ENCODE peak calls at places on chromosome 1, in five cellular contexts. W is HTR-8/SVneo; L is stimulated activated CD4-positive, alpha-beta T cell treated with anti-CD3 and anti-CD28 coated beads, Interleukin-4, amount 100 ng/mL, for 1 hour; P is stimulated activated naive B cell treated with anti-CD40 and anti-IgM and Interleukin-4, amounts not matched to agents 10 μg/mL and 1 μg/mL and 100 μg/mL, for 72 hours; X is CD4-positive, CD25-positive, alpha-beta regulatory T cell. Y is an unnamed sample.

GRCh38 chr1:172143384-172144025 is 277.0 kb upstream of the C1orf105 start:
- DNase-seq in W (no peak), L (no peak), P (no peak), X (no peak), Y (no peak)

GRCh38 chr1:205325334-205325884 is 3.9 kb upstream of the NUAK2 start:
- DNase-seq in W (peak), L (no peak), P (peak), X (peak), Y (peak)

GRCh38 chr1:224526771-224527170 is 89.3 kb upstream of the CNIH3 start:
- DNase-seq in W (no peak), L (no peak), P (no peak), X (no peak), Y (no peak)

GRCh38 chr1:226157761-226158316 is 28.7 kb downstream of the ACBD3 start:
- DNase-seq in W (no peak), L (no peak), P (no peak), X (peak), Y (no peak)

GRCh38 chr1:245791410-245792312 is 636.9 kb downstream of the KIF26B start:
- DNase-seq in W (no peak), L (no peak), P (no peak), X (no peak), Y (no peak)

GRCh38 chr1:113770031-113770430 is 10.7 kb upstream of the PHTF1 start:
- DNase-seq in W (no peak), L (no peak), P (no peak), X (no peak), Y (no peak)

GRCh38 chr1:183043872-183044859 is 20.9 kb downstream of the LAMC1 start:
- DNase-seq in W (no peak), L (no peak), P (no peak), X (no peak), Y (no peak)

GRCh38 chr1:12015499-12015898 is 3.8 kb upstream of the MIIP start:
- DNase-seq in W (no peak), L (no peak), P (no peak), X (no peak), Y (no peak)

GRCh38 chr1:53495608-53496345 is 36.6 kb downstream of the DMRTB1 start:
- DNase-seq in W (no peak), L (no peak), P (no peak), X (no peak), Y (no peak)

GRCh38 chr1:34407140-34407539 is 230.4 kb downstream of the C1orf94 start:
- DNase-seq in W (peak), L (no peak), P (no peak), X (no peak), Y (no peak)

GRCh38 chr1:81682490-81682889 is 118.2 kb upstream of the ADGRL2 start:
- DNase-seq in W (no peak), L (no peak), P (no peak), X (no peak), Y (no peak)

GRCh38 chr1:220363196-220363831 is 91.1 kb upstream of the RAB3GAP2 start:
- DNase-seq in W (no peak), L (no peak), P (no peak), X (no peak), Y (no peak)

GRCh38 chr1:166197597-166197996 is 30.8 kb upstream of the FAM78B start:
- DNase-seq in W (no peak), L (no peak), P (no peak), X (no peak), Y (no peak)

GRCh38 chr1:66137235-66137634 is 344.5 kb downstream of the PDE4B start:
- DNase-seq in W (no peak), L (no peak), P (no peak), X (no peak), Y (no peak)

Y was measured in GM10248.